ENCODE peak calls at places on chromosomes 16 and 17, in ten cellular contexts. N is heart right ventricle, L is small intestine, D is GM23248, X is mesenchymal stem cell, F is cardiac muscle cell, O is ascending aorta, H is left ventricle myocardium inferior, I is fibroblast of lung, C is left lung. Q is an unnamed sample. For H3K27me3, the result is how much of the 10 kb centered on the place peaks cover.

GRCh38 chr16:75024591-75024990 is 25.8 kb downstream of the ZNRF1 start:
- DNase-seq in O (no peak), I (no peak), F (no peak), N (no peak), X (no peak), L (no peak), D (no peak), C (no peak), H (no peak), Q (no peak)

GRCh38 chr17:55414983-55415382 is 6.7 kb downstream of the MMD start:
- DNase-seq in F (no peak), C (no peak), I (no peak), D (no peak), O (no peak), N (no peak), H (no peak), X (no peak), L (no peak), Q (no peak)

GRCh38 chr16:66271074-66272060 is 95.1 kb upstream of the CDH5 start:
- DNase-seq in N (no peak), F (no peak), D (peak), C (peak), I (peak), X (no peak), L (no peak), O (no peak), H (no peak), Q (no peak)

GRCh38 chr16:81723098-81723723 is 55.9 kb upstream of the PLCG2 start:
- DNase-seq in I (peak), O (no peak), H (no peak), F (peak), C (no peak), X (peak), L (peak), N (peak), D (peak), Q (peak)

GRCh38 chr17:42670925-42671657 is 5.7 kb downstream of the PLEKHH3 start:
- DNase-seq in I (no peak), N (no peak), D (no peak), O (no peak), H (no peak), C (no peak), F (no peak), L (no peak), X (no peak), Q (no peak)

GRCh38 chr17:82049521-82049971 is 2.1 kb downstream of the RFNG start:
- DNase-seq in X (no peak), L (no peak), I (no peak), F (no peak), O (no peak), C (peak), D (no peak), H (no peak), N (no peak), Q (no peak)

GRCh38 chr17:74825003-74825627 is 34.6 kb downstream of the GRIN2C start:
- DNase-seq in D (no peak), C (no peak), O (no peak), I (no peak), X (no peak), F (no peak), L (no peak), N (no peak), H (no peak), Q (no peak)

GRCh38 chr16:55367796-55368195 is 43.8 kb downstream of the IRX6 start:
- DNase-seq in N (no peak), F (peak), L (no peak), X (no peak), C (no peak), I (peak), H (no peak), O (no peak), D (peak), Q (no peak)

GRCh38 chr17:10316986-10317834 is 55.6 kb downstream of the MYH13 start:
- DNase-seq in L (peak), N (peak), C (peak), I (no peak), F (peak), D (peak), H (peak), O (no peak), X (peak), Q (peak)

GRCh38 chr16:10031473-10031872 is 150.8 kb downstream of the GRIN2A start:
- DNase-seq in I (no peak), O (no peak), H (no peak), C (no peak), L (no peak), X (no peak), D (no peak), N (no peak), F (no peak), Q (no peak)

GRCh38 chr17:4739122-4740024 is at the start of the genes CXCL16 and ZMYND15:
- DNase-seq in N (peak), I (peak), L (peak), C (peak), F (peak), H (peak), X (peak), O (no peak), D (peak), Q (no peak)

GRCh38 chr16:24539850-24540484 is 601 bp downstream of the RBBP6 start:
- DNase-seq in H (peak), O (no peak), I (peak), X (no peak), C (peak), F (peak), D (peak), N (peak), L (peak), Q (no peak)

GRCh38 chr16:89319883-89320716 is 102.6 kb downstream of the ZNF778 start:
- DNase-seq in I (peak), F (peak), H (no peak), L (peak), C (peak), N (no peak), D (peak), O (no peak), X (peak), Q (peak)

GRCh38 chr17:57946798-57947358 is 8.3 kb downstream of the CUEDC1 start:
- DNase-seq in F (peak), N (peak), O (no peak), H (no peak), D (peak), I (peak), X (peak), L (peak), C (no peak), Q (peak)

GRCh38 chr17:75774988-75775668 is 9.5 kb upstream of the UNK start:
- DNase-seq in H (no peak), O (no peak), F (peak), L (no peak), D (no peak), I (peak), C (no peak), X (peak), N (no peak), Q (peak)

GRCh38 chr17:35241520-35241919 is 1.4 kb upstream of the SLFN5 start:
- DNase-seq in X (no peak), I (no peak), F (no peak), D (no peak), O (no peak), L (no peak), N (no peak), H (no peak), C (peak), Q (no peak)

GRCh38 chr16:1929105-1929504 is 10.9 kb upstream of the HS3ST6 start:
- DNase-seq in X (no peak), D (peak), C (no peak), H (no peak), N (peak), I (no peak), F (peak), O (no peak), L (peak), Q (peak)

GRCh38 chr17:60392845-60393702 is 1.1 kb upstream of the USP32 start:
- DNase-seq in F (peak), O (no peak), H (no peak), C (no peak), I (peak), L (peak), X (peak), D (peak), N (peak), Q (peak)

GRCh38 chr16:67845291-67846062 is 1.3 kb upstream of the NUTF2 start:
- DNase-seq in C (no peak), N (no peak), I (no peak), F (no peak), O (no peak), X (peak), L (no peak), H (no peak), D (peak), Q (no peak)

GRCh38 chr17:66290097-66290722 is 12.2 kb upstream of the PRKCA start:
- DNase-seq in O (no peak), L (no peak), C (no peak), X (no peak), F (no peak), N (no peak), I (no peak), D (no peak), H (no peak), Q (no peak)

GRCh38 chr17:62064029-62064790 is 868 bp downstream of the MED13 start:
- DNase-seq in H (no peak), N (no peak), L (peak), X (peak), O (no peak), I (peak), F (peak), D (peak), C (no peak), Q (no peak)

GRCh38 chr17:27327871-27328270 is 34.0 kb downstream of the WSB1 start:
- DNase-seq in L (no peak), I (no peak), C (no peak), H (no peak), X (peak), D (no peak), F (peak), N (no peak), O (no peak), Q (no peak)

GRCh38 chr17:64125937-64126336 is 4.0 kb downstream of the ERN1 start:
- DNase-seq in D (peak), N (no peak), I (peak), X (no peak), C (no peak), F (no peak), H (no peak), L (no peak), O (no peak), Q (no peak)

GRCh38 chr16:57855188-57855587 is 52.9 kb upstream of the KIFC3 start:
- DNase-seq in D (no peak), C (no peak), H (no peak), N (no peak), O (no peak), L (no peak), X (no peak), F (no peak), I (no peak), Q (no peak)

GRCh38 chr16:52912565-52913173 is 140.0 kb downstream of the CHD9NB start:
- DNase-seq in F (peak), N (peak), D (peak), O (no peak), H (peak), X (peak), I (peak), L (peak), C (peak), Q (peak)

GRCh38 chr16:6957676-6958075 is 375.0 kb upstream of the RBFOX1 start:
- DNase-seq in O (no peak), X (no peak), D (no peak), I (no peak), C (no peak), N (no peak), L (no peak), F (no peak), H (no peak), Q (peak)

GRCh38 chr17:82874011-82874835 is 34.4 kb upstream of the ZNF750 start:
- DNase-seq in N (no peak), X (no peak), H (no peak), L (no peak), C (peak), D (no peak), O (no peak), I (no peak), F (no peak), Q (no peak)

GRCh38 chr17:74769856-74770497 is 6.2 kb downstream of the NAT9 start:
- DNase-seq in I (no peak), X (no peak), C (no peak), D (no peak), O (no peak), F (no peak), L (peak), N (no peak), H (no peak), Q (no peak)

GRCh38 chr17:78252701-78253635 is 21.5 kb downstream of the TMEM235 start:
- DNase-seq in L (no peak), C (peak), H (no peak), D (peak), I (no peak), X (no peak), O (no peak), N (no peak), F (no peak), Q (no peak)

GRCh38 chr16:88941933-88942909 is 34.8 kb downstream of the CBFA2T3 start:
- DNase-seq in H (peak), C (peak), N (peak), D (peak), O (no peak), I (no peak), X (no peak), F (peak), L (no peak), Q (peak)

GRCh38 chr17:78875738-78876597 is 27.0 kb downstream of the CEP295NL start:
- DNase-seq in I (peak), L (no peak), D (peak), C (no peak), O (no peak), H (no peak), X (peak), N (no peak), F (peak), Q (peak)

GRCh38 chr17:41215681-41216080 is 10.8 kb upstream of the KRTAP9-2 start:
- DNase-seq in C (no peak), O (no peak), I (no peak), H (no peak), F (no peak), L (no peak), D (no peak), N (no peak), X (no peak), Q (no peak)

GRCh38 chr16:84985079-84986065 is 26.0 kb downstream of the ZDHHC7 start:
- DNase-seq in O (no peak), X (peak), F (peak), L (no peak), N (no peak), C (no peak), I (peak), H (no peak), D (peak), Q (no peak)

GRCh38 chr16:81632392-81633146 is 146.5 kb upstream of the PLCG2 start:
- DNase-seq in L (peak), H (no peak), O (peak), C (peak), F (peak), N (no peak), D (peak), X (peak), I (peak), Q (no peak)

GRCh38 chr17:45428954-45429337 is 3.7 kb downstream of the ARHGAP27 start:
- DNase-seq in I (no peak), O (no peak), N (no peak), X (no peak), C (peak), L (no peak), F (no peak), H (no peak), D (no peak), Q (no peak)

GRCh38 chr17:45429338-45430005 is 3.2 kb downstream of the ARHGAP27 start:
- DNase-seq in C (peak), O (no peak), I (no peak), F (no peak), L (peak), N (no peak), D (peak), H (no peak), X (peak), Q (no peak)

GRCh38 chr17:45431531-45432404 is 902 bp downstream of the ARHGAP27 start:
- DNase-seq in L (peak), X (peak), C (peak), D (peak), N (peak), O (no peak), I (peak), F (peak), H (peak), Q (peak)

GRCh38 chr17:45430738-45431530 is 1.7 kb downstream of the ARHGAP27 start:
- DNase-seq in L (peak), C (peak), I (no peak), F (peak), D (peak), H (no peak), N (no peak), X (peak), O (no peak), Q (no peak)

GRCh38 chr17:45430006-45430737 is 2.5 kb downstream of the ARHGAP27 start:
- DNase-seq in O (no peak), N (no peak), X (no peak), I (no peak), H (no peak), D (peak), C (peak), L (peak), F (no peak), Q (no peak)
- H3K27me3 ChIP-seq in O (under half), N (under half), X (under half), I (under half), H (under half), D (under half), C (under half), L (under half), F (half or more), Q (under half)

GRCh38 chr16:46871587-46871986 is 12.6 kb upstream of the GPT2 start:
- DNase-seq in L (no peak), F (no peak), C (no peak), H (no peak), O (no peak), X (no peak), D (no peak), N (no peak), I (no peak), Q (no peak)

GRCh38 chr16:46862555-46863447 is 21.4 kb upstream of the GPT2 start:
- DNase-seq in I (peak), F (no peak), N (no peak), D (peak), O (no peak), H (no peak), L (no peak), X (no peak), C (no peak), Q (no peak)

GRCh38 chr16:46866286-46866685 is 17.9 kb upstream of the GPT2 start:
- DNase-seq in H (no peak), D (no peak), X (no peak), N (no peak), L (no peak), C (no peak), F (no peak), I (no peak), O (no peak), Q (no peak)
- H3K4me3 ChIP-seq in H (no peak), D (no peak), X (no peak), N (no peak), L (no peak), C (no peak), F (no peak), I (no peak), O (no peak), Q (no peak)

DNA sequence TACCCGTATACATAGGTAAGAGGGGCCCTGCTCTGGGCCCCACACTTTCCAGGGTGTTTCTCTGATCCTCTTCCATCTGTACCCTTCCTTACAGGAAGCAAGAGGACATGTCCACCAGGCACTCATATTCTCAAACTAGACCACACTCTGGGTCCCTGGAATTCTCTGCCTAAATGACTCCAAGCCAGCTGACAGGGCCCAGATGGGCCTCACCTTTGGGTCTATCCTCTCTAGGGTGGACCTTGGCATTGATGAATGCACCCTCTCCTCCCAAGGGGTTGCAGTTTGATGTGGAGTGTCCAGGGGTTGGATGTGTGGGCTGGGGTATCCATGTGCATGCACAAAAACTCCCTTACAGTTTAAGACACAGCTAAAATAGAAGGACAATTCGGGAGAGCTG is 95.8 kb downstream of the ASIC2 start:
- DNase-seq in N (no peak), F (no peak), L (no peak), D (no peak), X (no peak), I (no peak), C (no peak), H (no peak), O (no peak), Q (no peak)
- H3K27me3 ChIP-seq in N (under half), F (under half), L (under half), D (under half), X (half or more), I (under half), C (under half), H (half or more), O (under half), Q (under half)

GRCh38 chr17:67574658-67575293 is 143.0 kb upstream of the NOL11 start:
- DNase-seq in O (no peak), D (peak), L (no peak), F (no peak), C (no peak), X (no peak), I (no peak), N (no peak), H (no peak), Q (no peak)

GRCh38 chr17:67578058-67578457 is 139.7 kb upstream of the NOL11 start:
- DNase-seq in D (no peak), F (no peak), I (no peak), C (no peak), X (no peak), L (no peak), H (no peak), N (no peak), O (no peak), Q (no peak)

GRCh38 chr17:67577429-67577828 is 140.3 kb upstream of the NOL11 start:
- DNase-seq in X (no peak), D (no peak), H (no peak), N (no peak), I (no peak), F (no peak), C (no peak), O (no peak), L (no peak), Q (no peak)

GRCh38 chr17:67575325-67575724 is 142.4 kb upstream of the NOL11 start:
- DNase-seq in F (no peak), I (no peak), C (no peak), H (no peak), N (no peak), O (no peak), L (peak), D (no peak), X (no peak), Q (no peak)

GRCh38 chr17:67576471-67576870 is 141.3 kb upstream of the NOL11 start:
- DNase-seq in I (no peak), H (no peak), F (no peak), L (no peak), N (no peak), C (no peak), D (no peak), O (no peak), X (no peak), Q (no peak)
- H3K4me3 ChIP-seq in I (no peak), H (no peak), F (no peak), L (no peak), N (no peak), C (no peak), D (no peak), O (no peak), X (no peak), Q (no peak)

Q was measured in SJCRH30.